ENCODE peak calls at places on chromosome 16, in five cellular contexts. One of them, this sample, is unnamed.

GRCh38 chr16:56950051-56950450 is 11.7 kb upstream of the CETP start:
- DNase-seq in fibroblast of villous mesenchyme: no peak
- DNase-seq in psoas muscle: no peak
- DNase-seq in lung: no peak
- DNase-seq in CD4-positive, alpha-beta T cell: no peak
- DNase-seq in this sample: no peak

GRCh38 chr16:54538241-54538640 is 251.7 kb upstream of the IRX3 start:
- DNase-seq in fibroblast of villous mesenchyme: no peak
- DNase-seq in psoas muscle: no peak
- DNase-seq in lung: no peak
- DNase-seq in CD4-positive, alpha-beta T cell: no peak
- DNase-seq in this sample: no peak

GRCh38 chr16:83318390-83318789 is 489.4 kb upstream of the HSBP1 start:
- DNase-seq in fibroblast of villous mesenchyme: no peak
- DNase-seq in psoas muscle: no peak
- DNase-seq in lung: no peak
- DNase-seq in CD4-positive, alpha-beta T cell: no peak
- DNase-seq in this sample: no peak

GRCh38 chr16:56897026-56897799 is 32.2 kb downstream of the SLC12A3 start:
- DNase-seq in fibroblast of villous mesenchyme: no peak
- DNase-seq in psoas muscle: no peak
- DNase-seq in lung: no peak
- DNase-seq in CD4-positive, alpha-beta T cell: no peak
- DNase-seq in this sample: no peak

GRCh38 chr16:56451753-56452689 is 667 bp downstream of the OGFOD1 start:
- DNase-seq in fibroblast of villous mesenchyme: peak; percentile 39
- DNase-seq in psoas muscle: peak; percentile 38
- DNase-seq in lung: no peak
- DNase-seq in CD4-positive, alpha-beta T cell: no peak
- DNase-seq in this sample: no peak

GRCh38 chr16:81214745-81215166 is 23.7 kb upstream of the BCO1 start:
- DNase-seq in fibroblast of villous mesenchyme: peak; percentile 22
- DNase-seq in psoas muscle: no peak
- DNase-seq in lung: no peak
- DNase-seq in CD4-positive, alpha-beta T cell: no peak
- DNase-seq in this sample: no peak

GRCh38 chr16:15925631-15926030 is 23.8 kb upstream of the ABCC1 start:
- DNase-seq in fibroblast of villous mesenchyme: no peak
- DNase-seq in psoas muscle: no peak
- DNase-seq in lung: no peak
- DNase-seq in CD4-positive, alpha-beta T cell: no peak
- DNase-seq in this sample: no peak

GRCh38 chr16:4179763-4180260 is 62.1 kb downstream of the SRL start:
- DNase-seq in fibroblast of villous mesenchyme: peak; percentile 67
- DNase-seq in psoas muscle: no peak
- DNase-seq in lung: no peak
- DNase-seq in CD4-positive, alpha-beta T cell: no peak
- DNase-seq in this sample: no peak

GRCh38 chr16:49466881-49467280 is 93.3 kb downstream of the C16orf78 start:
- DNase-seq in fibroblast of villous mesenchyme: no peak
- DNase-seq in psoas muscle: no peak
- DNase-seq in lung: peak; percentile 19
- DNase-seq in CD4-positive, alpha-beta T cell: no peak
- DNase-seq in this sample: peak; percentile 58

GRCh38 chr16:19882186-19882585 is 2.5 kb downstream of the GPRC5B start:
- DNase-seq in fibroblast of villous mesenchyme: no peak
- DNase-seq in psoas muscle: no peak
- DNase-seq in lung: no peak
- DNase-seq in CD4-positive, alpha-beta T cell: no peak
- DNase-seq in this sample: no peak

GRCh38 chr16:51134876-51135275 is 16.2 kb downstream of the SALL1 start:
- DNase-seq in fibroblast of villous mesenchyme: no peak
- DNase-seq in psoas muscle: no peak
- DNase-seq in lung: no peak
- DNase-seq in CD4-positive, alpha-beta T cell: no peak
- DNase-seq in this sample: no peak

GRCh38 chr16:85210423-85211169 is 98.3 kb upstream of the CIBAR2 start:
- DNase-seq in fibroblast of villous mesenchyme: peak; percentile 92
- DNase-seq in psoas muscle: no peak
- DNase-seq in lung: no peak
- DNase-seq in CD4-positive, alpha-beta T cell: no peak
- DNase-seq in this sample: no peak

GRCh38 chr16:75304521-75305363 is 53.3 kb upstream of the BCAR1 start:
- DNase-seq in fibroblast of villous mesenchyme: peak; percentile 87
- DNase-seq in psoas muscle: peak; percentile 70
- DNase-seq in lung: no peak
- DNase-seq in CD4-positive, alpha-beta T cell: no peak
- DNase-seq in this sample: no peak
- TF ChIP-seq CTCF in fibroblast of villous mesenchyme: peak; percentile 10
- TF ChIP-seq CTCF in psoas muscle: no peak
- TF ChIP-seq CTCF in lung: no peak
- TF ChIP-seq CTCF in CD4-positive, alpha-beta T cell: no peak
- TF ChIP-seq CTCF in this sample: no peak

GRCh38 chr16:681746-682427 is 1.7 kb downstream of the STUB1 start:
- DNase-seq in fibroblast of villous mesenchyme: peak; percentile 24
- DNase-seq in psoas muscle: no peak
- DNase-seq in lung: no peak
- DNase-seq in CD4-positive, alpha-beta T cell: no peak
- DNase-seq in this sample: no peak

GRCh38 chr16:679808-680624 is at the start of gene STUB1:
- DNase-seq in fibroblast of villous mesenchyme: peak; percentile 93
- DNase-seq in psoas muscle: peak; percentile 89
- DNase-seq in lung: peak; percentile 88
- DNase-seq in CD4-positive, alpha-beta T cell: peak; percentile 85
- DNase-seq in this sample: peak; percentile 95

GRCh38 chr16:682493-683395 is 1.4 kb downstream of the JMJD8 start:
- DNase-seq in fibroblast of villous mesenchyme: no peak
- DNase-seq in psoas muscle: no peak
- DNase-seq in lung: no peak
- DNase-seq in CD4-positive, alpha-beta T cell: no peak
- DNase-seq in this sample: no peak

GRCh38 chr16:680625-680945 is 375 bp downstream of the STUB1 start:
- DNase-seq in fibroblast of villous mesenchyme: no peak
- DNase-seq in psoas muscle: no peak
- DNase-seq in lung: no peak
- DNase-seq in CD4-positive, alpha-beta T cell: no peak
- DNase-seq in this sample: no peak

DNA sequence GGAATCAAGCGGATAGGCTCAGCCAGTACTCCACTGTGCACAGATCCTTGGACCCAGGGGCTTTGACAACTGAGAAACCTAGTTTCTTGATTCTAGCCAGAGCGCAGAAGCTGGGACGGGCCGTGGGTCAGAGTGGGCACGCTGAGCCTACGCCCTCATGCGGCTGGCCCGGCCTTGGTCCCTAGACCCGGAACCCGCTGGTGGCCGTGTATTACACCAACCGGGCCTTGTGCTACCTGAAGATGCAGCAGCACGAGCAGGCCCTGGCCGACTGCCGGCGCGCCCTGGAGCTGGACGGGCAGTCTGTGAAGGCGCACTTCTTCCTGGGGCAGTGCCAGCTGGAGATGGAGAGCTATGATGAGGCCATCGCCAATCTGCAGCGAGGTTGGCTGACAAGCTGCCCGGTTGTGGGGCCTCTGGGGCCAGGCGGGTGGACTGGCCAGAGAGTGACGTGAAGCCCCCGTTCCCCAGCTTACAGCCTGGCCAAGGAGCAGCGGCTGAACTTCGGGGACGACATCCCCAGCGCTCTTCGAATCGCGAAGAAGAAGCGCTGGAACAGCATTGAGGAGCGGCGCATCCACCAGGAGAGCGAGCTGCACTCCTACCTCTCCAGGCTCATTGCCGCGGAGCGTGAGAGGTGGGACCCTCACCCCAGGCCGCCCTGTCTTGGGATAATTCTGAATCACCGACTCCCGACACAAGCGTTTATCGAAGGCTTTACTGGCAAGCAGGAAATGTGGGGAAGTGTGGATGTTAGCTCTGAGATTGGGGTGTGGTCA is 946 bp downstream of the STUB1 start:
- DNase-seq in fibroblast of villous mesenchyme: peak; percentile 42
- DNase-seq in psoas muscle: peak; percentile 68
- DNase-seq in lung: no peak
- DNase-seq in CD4-positive, alpha-beta T cell: no peak
- DNase-seq in this sample: no peak
- TF ChIP-seq CTCF in fibroblast of villous mesenchyme: peak; percentile 21
- TF ChIP-seq CTCF in psoas muscle: no peak
- TF ChIP-seq CTCF in lung: no peak
- TF ChIP-seq CTCF in CD4-positive, alpha-beta T cell: no peak
- TF ChIP-seq CTCF in this sample: no peak

DNA sequence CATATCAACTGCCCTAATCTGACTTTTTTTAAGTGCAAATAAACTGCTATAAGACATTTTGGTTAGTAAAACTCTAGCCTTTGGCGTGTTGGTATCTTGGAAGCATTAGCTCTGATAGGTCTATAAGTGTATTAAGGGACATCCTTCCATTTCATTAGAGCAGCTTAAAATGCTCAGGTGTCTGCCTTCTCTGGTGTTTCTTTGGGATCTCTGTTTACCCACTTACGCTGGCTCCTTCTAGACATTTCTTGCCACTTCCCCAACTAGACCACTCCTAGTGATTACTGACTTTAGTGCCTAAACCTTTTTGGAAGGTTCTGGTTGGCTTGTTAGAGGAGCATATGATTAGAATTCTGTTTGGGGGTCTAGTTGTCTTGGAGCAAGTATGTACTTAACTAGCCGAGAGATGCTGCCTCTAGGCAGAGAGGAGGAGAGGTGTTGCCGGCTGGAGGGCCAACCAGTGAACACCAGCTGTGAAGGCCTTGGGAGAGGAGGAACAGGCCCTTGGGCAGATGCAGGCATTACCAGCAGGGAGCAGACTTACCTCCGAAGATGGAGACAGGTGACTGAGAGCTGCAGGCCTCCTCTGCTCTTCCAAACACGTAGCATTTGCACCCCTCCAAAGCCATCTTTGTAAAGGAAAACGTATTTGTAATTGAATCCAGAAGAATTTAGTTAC is 15.2 kb upstream of the CLEC18C start:
- DNase-seq in fibroblast of villous mesenchyme: no peak
- DNase-seq in psoas muscle: no peak
- DNase-seq in lung: no peak
- DNase-seq in CD4-positive, alpha-beta T cell: no peak
- DNase-seq in this sample: peak; percentile 63
- TF ChIP-seq CTCF in fibroblast of villous mesenchyme: no peak
- TF ChIP-seq CTCF in psoas muscle: no peak
- TF ChIP-seq CTCF in lung: no peak
- TF ChIP-seq CTCF in CD4-positive, alpha-beta T cell: no peak
- TF ChIP-seq CTCF in this sample: no peak

DNA sequence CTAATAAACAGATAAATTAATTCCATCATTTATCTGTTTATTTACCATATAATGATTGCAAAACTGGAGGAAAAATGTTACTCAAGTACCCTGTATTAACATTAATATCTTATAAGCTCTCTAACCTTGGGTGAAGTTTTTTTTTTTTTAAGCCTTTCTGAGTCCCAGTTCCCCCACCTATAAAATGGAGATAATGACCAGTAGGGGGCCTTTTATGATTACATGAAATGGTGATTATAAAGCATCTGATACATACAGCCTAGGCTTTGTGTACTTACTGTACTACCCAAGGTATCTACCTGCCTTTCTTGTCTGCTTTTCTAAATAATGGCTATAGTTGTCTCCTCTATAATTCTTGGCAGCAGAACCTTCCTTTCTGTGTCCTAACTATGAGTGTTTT is 22.6 kb downstream of the LRRC36 start:
- DNase-seq in fibroblast of villous mesenchyme: peak; percentile 38
- DNase-seq in psoas muscle: no peak
- DNase-seq in lung: no peak
- DNase-seq in CD4-positive, alpha-beta T cell: no peak
- DNase-seq in this sample: no peak
- TF ChIP-seq CTCF in fibroblast of villous mesenchyme: peak; percentile 50
- TF ChIP-seq CTCF in psoas muscle: peak; percentile 54
- TF ChIP-seq CTCF in lung: no peak
- TF ChIP-seq CTCF in CD4-positive, alpha-beta T cell: peak; percentile 23
- TF ChIP-seq CTCF in this sample: peak; percentile 69

GRCh38 chr16:68972720-68973119 is 129.4 kb downstream of the TANGO6 start:
- DNase-seq in fibroblast of villous mesenchyme: peak; percentile 54
- DNase-seq in psoas muscle: no peak
- DNase-seq in lung: no peak
- DNase-seq in CD4-positive, alpha-beta T cell: no peak
- DNase-seq in this sample: no peak
- TF ChIP-seq CTCF in fibroblast of villous mesenchyme: peak; percentile 48
- TF ChIP-seq CTCF in psoas muscle: no peak
- TF ChIP-seq CTCF in lung: no peak
- TF ChIP-seq CTCF in CD4-positive, alpha-beta T cell: no peak
- TF ChIP-seq CTCF in this sample: peak; percentile 47

DNA sequence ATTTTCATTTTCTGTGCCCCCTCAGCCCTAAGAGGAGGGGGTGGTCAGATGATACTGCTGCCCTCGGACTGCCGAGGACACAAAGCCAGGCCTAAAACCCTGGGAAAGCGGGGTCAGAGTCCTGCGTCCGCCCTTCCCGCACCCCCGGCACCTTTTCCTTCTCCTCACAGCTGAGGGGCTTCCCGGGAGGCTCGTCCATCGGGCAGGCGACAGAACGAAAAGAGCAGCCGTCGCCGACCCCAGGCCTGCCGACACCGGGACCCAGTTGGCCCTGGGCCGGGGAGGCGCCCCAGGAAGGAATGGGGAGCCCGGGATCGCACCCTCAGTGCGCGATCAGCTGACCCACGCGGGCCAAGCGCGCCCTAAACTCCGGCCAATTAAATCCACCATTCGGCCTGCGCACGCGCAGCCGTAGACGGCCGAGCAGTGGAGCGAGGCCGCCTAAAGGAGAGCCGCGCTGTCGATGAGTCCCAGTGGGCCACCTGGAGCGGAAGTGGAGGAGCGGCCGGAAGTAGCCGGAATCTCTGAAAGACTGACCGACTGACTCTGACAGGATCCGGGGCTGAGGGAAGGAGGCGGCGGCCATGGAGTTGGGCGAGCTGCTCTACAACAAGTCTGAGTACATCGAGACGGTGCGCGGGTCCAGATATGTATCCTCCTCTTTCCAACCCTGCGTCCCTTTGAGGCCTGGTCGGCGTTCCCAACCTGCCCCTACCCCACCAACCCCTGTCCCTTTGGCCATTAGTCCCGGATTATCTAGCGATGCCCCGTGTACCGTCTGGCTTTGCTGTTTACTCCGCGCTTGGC is at the start of the genes DCTN5 and PALB2:
- DNase-seq in fibroblast of villous mesenchyme: peak; percentile 94
- DNase-seq in psoas muscle: peak; percentile 94
- DNase-seq in lung: peak; percentile 94
- DNase-seq in CD4-positive, alpha-beta T cell: peak; percentile 79
- DNase-seq in this sample: peak; percentile 89
- TF ChIP-seq CTCF in fibroblast of villous mesenchyme: no peak
- TF ChIP-seq CTCF in psoas muscle: no peak
- TF ChIP-seq CTCF in lung: no peak
- TF ChIP-seq CTCF in CD4-positive, alpha-beta T cell: no peak
- TF ChIP-seq CTCF in this sample: no peak